ENCODE peak calls at places on chromosome 14, in nine cellular contexts. D is hepatocyte, V is mesothelial cell of epicardium, W is gastrocnemius medialis, J is A549, X is MCF 10A, Q is activated B cell treated with CpG ODN at 0.5 μM for 24 hours, L is HFF-Myc, F is HL-60. A is an unnamed sample.

GRCh38 chr14:75559451-75560187 is 18.8 kb upstream of the FLVCR2 start:
- DNase-seq in X (peak), D (peak), L (no peak), Q (no peak), F (peak), W (peak), J (peak), V (no peak), A (peak)

GRCh38 chr14:68248481-68249255 is 429.1 kb downstream of the RAD51B start:
- DNase-seq in X (peak), Q (peak), D (peak), W (peak), L (peak), V (no peak), F (no peak), J (peak), A (peak)

GRCh38 chr14:72594099-72594901 is 299.6 kb downstream of the DPF3 start:
- DNase-seq in L (no peak), V (no peak), X (no peak), F (no peak), J (no peak), Q (no peak), D (no peak), W (no peak), A (no peak)

GRCh38 chr14:76203086-76204001 is 51.6 kb downstream of the GPATCH2L start:
- DNase-seq in Q (no peak), D (peak), W (no peak), V (no peak), X (peak), L (peak), J (peak), F (no peak), A (peak)

GRCh38 chr14:68884031-68885030 is 91.5 kb upstream of the ZFP36L1 start:
- DNase-seq in L (peak), X (peak), J (peak), W (peak), V (no peak), D (no peak), Q (no peak), F (no peak), A (no peak)

GRCh38 chr14:51652168-51653095 is 722 bp downstream of the FRMD6 start:
- DNase-seq in Q (no peak), J (peak), V (peak), W (peak), X (no peak), F (peak), L (no peak), D (no peak), A (no peak)

GRCh38 chr14:75910048-75910447 is 71.7 kb downstream of the TGFB3 start:
- DNase-seq in L (no peak), J (no peak), V (no peak), W (no peak), F (no peak), D (no peak), X (no peak), Q (no peak), A (no peak)

GRCh38 chr14:70789361-70789760 is 20.0 kb downstream of the MAP3K9 start:
- DNase-seq in X (peak), D (no peak), W (no peak), J (no peak), V (no peak), F (no peak), Q (no peak), L (no peak), A (no peak)

GRCh38 chr14:72389200-72389599 is 457.0 kb downstream of the RGS6 start:
- DNase-seq in F (no peak), X (no peak), W (no peak), V (no peak), L (no peak), D (no peak), Q (no peak), J (no peak), A (no peak)

GRCh38 chr14:73307261-73307660 is 70.0 kb downstream of the PAPLN start:
- DNase-seq in J (no peak), D (no peak), Q (no peak), F (no peak), L (no peak), W (no peak), V (no peak), X (no peak), A (no peak)

GRCh38 chr14:31162910-31163649 is 44.5 kb downstream of the HECTD1 start:
- DNase-seq in V (no peak), W (no peak), F (no peak), D (no peak), Q (no peak), J (no peak), L (no peak), X (no peak), A (no peak)

GRCh38 chr14:105045710-105046326 is 19.4 kb downstream of the GPR132 start:
- DNase-seq in X (peak), W (peak), D (peak), F (peak), Q (peak), L (no peak), J (peak), V (peak), A (no peak)

GRCh38 chr14:30296956-30297405 is 262.0 kb upstream of the G2E3 start:
- DNase-seq in X (no peak), W (no peak), F (no peak), L (no peak), D (no peak), J (no peak), Q (no peak), V (no peak), A (no peak)

GRCh38 chr14:31420013-31420318 is 384 bp downstream of the HEATR5A start:
- DNase-seq in V (peak), Q (peak), J (peak), X (peak), W (peak), D (no peak), L (no peak), F (no peak), A (peak)

GRCh38 chr14:54916061-54916460 is 13.4 kb upstream of the GCH1 start:
- DNase-seq in J (no peak), D (no peak), L (no peak), W (no peak), F (no peak), V (no peak), X (no peak), Q (no peak), A (no peak)

GRCh38 chr14:36167431-36167830 is 9.1 kb downstream of the PTCSC3 start:
- DNase-seq in V (no peak), Q (no peak), X (no peak), L (no peak), W (no peak), D (no peak), F (no peak), J (no peak), A (no peak)

GRCh38 chr14:34568803-34569202 is 29.3 kb upstream of the EAPP start:
- DNase-seq in J (no peak), F (no peak), W (no peak), V (no peak), Q (no peak), L (no peak), D (no peak), X (no peak), A (no peak)

GRCh38 chr14:67623114-67623513 is 3.4 kb downstream of the ARG2 start:
- DNase-seq in W (no peak), F (no peak), J (no peak), V (no peak), X (peak), L (no peak), D (peak), Q (no peak), A (no peak)

GRCh38 chr14:103727313-103728000 is 11.8 kb downstream of the ZFYVE21 start:
- DNase-seq in V (no peak), J (no peak), Q (no peak), L (no peak), W (no peak), X (no peak), D (no peak), F (no peak), A (no peak)
- TF ChIP-seq CTCF in V (no peak), J (no peak), Q (no peak), L (no peak), W (no peak), X (no peak), D (no peak), F (no peak), A (no peak)

DNA sequence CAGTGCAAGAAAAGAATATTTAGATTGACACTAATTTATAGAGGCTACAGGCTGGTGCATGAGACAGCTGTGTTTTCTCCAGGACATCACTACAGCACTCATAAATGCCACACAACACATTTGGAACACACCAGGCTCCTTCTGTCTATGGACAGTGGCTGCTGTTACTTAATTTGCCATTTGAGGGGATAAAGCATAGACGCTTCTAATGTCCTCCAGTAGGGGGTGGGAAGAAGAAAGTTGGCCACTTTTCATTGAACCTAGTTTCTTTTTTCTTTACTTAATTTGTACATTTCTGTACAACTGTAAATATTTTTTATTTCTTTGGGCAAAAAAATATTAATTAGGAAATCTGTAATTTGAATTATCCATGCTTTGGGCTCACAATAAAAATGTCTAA is 12.4 kb upstream of the RTN1 start:
- DNase-seq in V (no peak), W (no peak), D (no peak), F (no peak), X (peak), L (no peak), J (no peak), Q (no peak), A (no peak)
- TF ChIP-seq CTCF in V (peak), W (no peak), D (peak), F (no peak), X (no peak), L (peak), J (no peak), Q (no peak), A (peak)

GRCh38 chr14:102589761-102590290 is 2.6 kb upstream of the RCOR1 start:
- DNase-seq in V (no peak), Q (no peak), J (no peak), D (no peak), W (no peak), X (no peak), F (no peak), L (no peak), A (no peak)

GRCh38 chr14:102588821-102589220 is 3.6 kb upstream of the RCOR1 start:
- DNase-seq in J (no peak), X (no peak), V (no peak), Q (no peak), L (no peak), W (no peak), F (no peak), D (no peak), A (no peak)

GRCh38 chr14:102583726-102584125 is 8.7 kb upstream of the RCOR1 start:
- DNase-seq in F (no peak), W (no peak), J (no peak), L (no peak), X (no peak), V (no peak), Q (no peak), D (no peak), A (no peak)

GRCh38 chr14:102584871-102585869 is 7.3 kb upstream of the RCOR1 start:
- DNase-seq in L (no peak), W (no peak), J (no peak), V (peak), Q (no peak), F (no peak), X (peak), D (peak), A (no peak)

DNA sequence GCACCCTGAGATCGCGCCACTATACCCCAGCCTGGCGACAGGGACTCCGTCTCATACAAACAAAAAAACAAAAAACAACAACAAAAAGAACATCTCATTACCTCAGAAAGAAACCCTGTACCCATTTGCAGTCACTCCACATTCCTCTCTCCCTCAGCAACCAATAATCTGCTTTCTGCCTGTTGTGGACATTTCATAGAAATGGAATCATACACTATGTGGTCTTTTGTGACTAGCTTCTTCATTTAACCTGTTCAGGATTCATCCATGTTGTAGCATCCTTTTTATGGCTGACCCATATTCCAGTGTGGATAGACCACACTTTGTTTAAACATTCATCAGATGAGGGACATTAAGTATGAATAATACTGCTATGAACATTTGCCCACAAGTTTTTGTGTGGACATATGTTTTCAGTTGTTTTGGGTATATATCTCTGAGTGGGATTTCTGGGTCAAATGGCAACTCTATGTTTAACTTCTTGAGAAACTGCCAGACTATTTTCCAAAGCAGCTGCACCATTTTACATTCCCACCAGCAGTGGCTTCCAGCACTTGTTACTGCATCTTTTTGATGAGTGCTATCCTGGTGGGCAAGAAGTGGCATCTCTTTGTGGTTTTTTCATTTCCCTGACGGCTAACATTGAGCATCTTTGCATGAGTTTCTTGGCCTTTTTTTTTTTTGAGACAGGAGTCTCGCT is 5.9 kb upstream of the RCOR1 start:
- DNase-seq in L (peak), V (no peak), X (no peak), Q (no peak), W (no peak), D (no peak), J (no peak), F (no peak), A (no peak)
- TF ChIP-seq CTCF in L (peak), V (no peak), X (no peak), Q (no peak), W (no peak), D (peak), J (no peak), F (no peak), A (no peak)

DNA sequence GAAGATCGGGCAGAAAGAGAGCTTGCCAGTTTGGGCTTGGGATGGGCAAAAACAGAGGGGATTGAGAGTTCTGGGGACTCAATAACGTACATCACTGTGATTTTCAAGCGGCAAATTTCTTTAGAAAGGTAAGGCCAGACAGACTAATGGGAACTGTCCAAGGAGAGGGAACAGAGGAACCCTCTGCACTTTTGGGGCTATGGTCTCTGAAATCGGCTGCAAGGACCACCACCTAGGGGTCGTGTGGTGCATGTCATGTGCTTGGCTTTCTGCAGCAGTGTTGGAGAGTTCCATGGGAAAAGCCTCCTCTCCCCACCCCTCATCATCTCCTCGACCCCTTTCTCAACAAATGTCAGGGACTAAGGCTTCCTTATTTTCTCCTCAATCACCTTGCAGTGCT is 79.6 kb downstream of the PPM1A start:
- DNase-seq in F (no peak), L (no peak), J (no peak), D (no peak), W (no peak), V (no peak), X (no peak), Q (no peak), A (no peak)
- TF ChIP-seq CTCF in F (no peak), L (no peak), J (no peak), D (no peak), W (no peak), V (no peak), X (no peak), Q (no peak), A (no peak)

DNA sequence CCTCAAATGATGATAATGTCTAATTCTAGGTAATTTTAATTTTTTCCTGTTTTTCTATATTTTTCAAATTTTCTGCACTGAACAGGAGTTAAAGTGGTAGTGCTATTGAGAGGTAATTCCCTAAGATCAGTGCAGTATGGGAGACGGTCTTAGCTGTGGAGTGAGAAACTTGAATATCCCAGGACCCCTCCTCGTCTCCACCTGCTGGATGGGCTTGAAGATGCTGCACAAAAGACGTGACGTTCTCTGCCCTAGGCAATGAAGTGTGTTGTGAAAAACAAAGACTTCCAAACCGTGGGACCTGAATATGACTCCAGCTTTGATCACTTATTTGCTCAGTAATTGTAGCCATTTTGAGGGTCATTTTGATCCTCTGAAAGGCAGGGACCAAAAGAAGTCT is 298.1 kb downstream of the VRK1 start:
- DNase-seq in V (no peak), Q (no peak), D (no peak), J (no peak), X (no peak), L (no peak), W (no peak), F (no peak), A (no peak)
- TF ChIP-seq CTCF in V (no peak), Q (no peak), D (no peak), J (no peak), X (no peak), L (no peak), W (no peak), F (no peak), A (no peak)

GRCh38 chr14:22493753-22494152 is 95.3 kb downstream of the DAD1 start:
- DNase-seq in X (no peak), W (no peak), Q (no peak), D (no peak), J (no peak), F (no peak), L (no peak), V (no peak), A (no peak)

GRCh38 chr14:22493143-22493542 is 95.9 kb downstream of the DAD1 start:
- DNase-seq in W (no peak), Q (no peak), F (no peak), V (no peak), L (no peak), D (no peak), X (no peak), J (no peak), A (no peak)

GRCh38 chr14:22492601-22493000 is 96.4 kb downstream of the DAD1 start:
- DNase-seq in F (no peak), Q (no peak), W (no peak), J (no peak), V (no peak), D (no peak), L (no peak), X (no peak), A (no peak)

GRCh38 chr14:22497144-22497423 is 91.9 kb downstream of the DAD1 start:
- DNase-seq in Q (no peak), V (no peak), F (no peak), X (no peak), L (no peak), W (no peak), D (no peak), J (no peak), A (no peak)

DNA sequence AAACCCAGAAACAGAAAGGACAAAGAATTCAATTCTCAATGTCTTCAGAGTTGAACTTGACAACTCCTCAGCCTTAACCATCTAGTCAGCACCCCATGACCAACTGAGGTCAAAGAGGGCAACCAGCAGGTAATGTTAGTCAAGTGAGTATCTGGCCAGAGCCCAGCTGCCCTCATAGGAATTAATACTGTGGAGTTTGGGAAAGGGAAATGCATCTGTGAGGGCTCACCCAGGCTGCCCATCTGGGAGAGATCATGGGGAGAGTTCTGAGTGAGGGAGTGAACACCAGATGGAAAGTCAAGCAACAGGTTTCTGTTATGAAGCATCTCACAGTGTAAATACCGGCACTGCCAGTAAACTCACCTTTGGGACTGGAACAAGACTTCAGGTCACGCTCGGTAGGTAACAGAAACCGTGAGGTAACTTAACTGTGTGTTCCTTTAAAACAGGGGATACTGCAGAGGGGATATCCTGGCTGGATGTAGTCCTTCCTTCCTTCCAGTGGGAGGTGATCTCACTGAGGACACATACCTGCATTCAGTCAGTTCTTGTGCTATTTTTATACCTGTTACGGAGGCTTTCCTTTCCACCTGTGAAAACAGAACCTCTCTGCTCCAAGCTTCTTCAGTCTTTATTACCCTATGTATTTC is 94.4 kb downstream of the DAD1 start:
- DNase-seq in L (no peak), J (no peak), X (no peak), W (no peak), V (no peak), F (no peak), D (no peak), Q (no peak), A (no peak)
- TF ChIP-seq CTCF in L (no peak), J (no peak), X (no peak), W (no peak), V (no peak), F (no peak), D (no peak), Q (no peak), A (no peak)

DNA sequence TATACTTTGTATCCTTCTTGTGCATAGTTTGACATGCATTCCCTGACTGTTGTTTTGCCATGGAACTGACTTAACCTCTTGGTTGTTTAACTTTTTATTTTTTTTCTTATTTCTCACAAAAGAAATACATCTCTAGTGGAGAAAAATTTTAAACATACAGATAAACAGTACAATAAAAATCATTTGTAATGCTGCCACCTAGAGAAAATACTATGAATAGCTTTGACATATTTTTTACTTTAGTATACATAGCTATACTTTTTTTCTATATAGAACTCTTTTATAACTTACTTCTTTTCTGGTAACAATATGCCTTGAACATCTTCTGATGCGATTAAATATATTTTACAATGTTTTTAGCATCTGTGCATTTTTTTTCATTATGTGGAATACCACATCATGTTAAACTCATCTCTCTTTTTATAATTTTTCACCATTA is 184.5 kb downstream of the AKAP6 start:
- DNase-seq in X (peak), V (no peak), Q (no peak), J (no peak), F (no peak), D (no peak), W (no peak), L (no peak), A (no peak)
- TF ChIP-seq CTCF in X (peak), V (peak), Q (no peak), J (peak), F (peak), D (peak), W (peak), L (no peak), A (no peak)

DNA sequence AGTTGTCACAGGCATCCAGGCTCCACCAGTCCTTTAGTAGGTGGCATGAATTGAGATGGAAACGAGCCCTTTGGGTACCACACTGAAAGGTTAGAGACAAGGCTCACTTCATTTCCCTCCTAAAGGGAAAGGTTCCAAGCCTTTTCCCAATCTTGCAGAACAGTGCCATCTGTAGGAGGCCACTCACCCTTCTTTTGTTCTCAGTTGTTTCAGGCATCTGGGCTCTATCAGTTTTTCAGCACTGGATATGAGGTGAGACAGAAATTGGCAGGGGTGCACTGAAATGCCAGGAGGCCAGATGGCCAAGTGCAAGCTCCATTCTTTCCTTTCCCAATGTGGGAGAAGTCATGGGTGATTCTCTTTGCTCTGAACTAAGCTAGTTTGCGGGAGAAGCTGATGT is 15.2 kb downstream of the FBXO33 start:
- DNase-seq in V (no peak), L (no peak), D (no peak), X (peak), F (no peak), Q (no peak), W (no peak), J (no peak), A (no peak)
- TF ChIP-seq CTCF in V (no peak), L (peak), D (no peak), X (peak), F (no peak), Q (no peak), W (no peak), J (peak), A (no peak)

GRCh38 chr14:21902561-21903199 is 229.1 kb upstream of the OR4E1 start:
- DNase-seq in F (no peak), Q (no peak), J (no peak), X (peak), D (no peak), V (no peak), L (no peak), W (no peak), A (no peak)
- TF ChIP-seq CTCF in F (peak), Q (no peak), J (peak), X (no peak), D (peak), V (no peak), L (peak), W (no peak), A (no peak)

A was measured in Calu3.